ENCODE peak calls at places on chromosomes 16 and 17, in six cellular contexts. A is HepG2, B is SK-N-SH, J is H1, M is K562, L is GM12878. C is an unnamed sample.

GRCh38 chr17:8441690-8442089 is 6.0 kb downstream of the NDEL1 start:
- DNase-seq in L (no peak), J (no peak), A (no peak), B (no peak), M (no peak), C (no peak)

GRCh38 chr16:89572042-89572441 is 3.5 kb upstream of the CPNE7 start:
- DNase-seq in A (no peak), M (no peak), L (no peak), B (no peak), J (no peak), C (no peak)

GRCh38 chr17:17751489-17751995 is 70.3 kb downstream of the RAI1 start:
- DNase-seq in A (no peak), M (peak), J (no peak), L (no peak), B (no peak), C (no peak)

GRCh38 chr17:320139-320538 is 32.5 kb downstream of the RPH3AL start:
- DNase-seq in L (no peak), M (no peak), A (no peak), B (no peak), J (no peak), C (no peak)

GRCh38 chr16:1003551-1004347 is 22.2 kb downstream of the SOX8 start:
- DNase-seq in L (no peak), B (no peak), M (no peak), A (no peak), J (no peak), C (no peak)

GRCh38 chr16:22034503-22034902 is 26.6 kb downstream of the MOSMO start:
- DNase-seq in L (no peak), J (no peak), B (no peak), A (no peak), M (no peak), C (no peak)

GRCh38 chr17:81039854-81040758 is 5.2 kb downstream of the BAIAP2 start:
- DNase-seq in L (no peak), M (peak), A (no peak), B (no peak), J (no peak), C (peak)

GRCh38 chr16:474420-475122 is 49.1 kb downstream of the RAB11FIP3 start:
- DNase-seq in B (no peak), J (no peak), L (no peak), A (peak), M (no peak), C (no peak)

GRCh38 chr17:37710344-37710886 is 34.4 kb downstream of the HNF1B start:
- DNase-seq in B (peak), M (peak), L (no peak), J (peak), A (peak), C (peak)

GRCh38 chr17:39663688-39664580 is 1.2 kb upstream of the TCAP start:
- DNase-seq in J (no peak), B (no peak), M (peak), A (peak), L (no peak), C (peak)

GRCh38 chr16:72848759-72849664 is 198.9 kb downstream of the ZFHX3 start:
- DNase-seq in M (peak), A (no peak), L (no peak), J (no peak), B (peak), C (peak)

GRCh38 chr17:6800422-6801027 is 24.5 kb downstream of the FBXO39 start:
- DNase-seq in B (no peak), M (no peak), J (no peak), A (no peak), L (no peak), C (no peak)

GRCh38 chr17:75689441-75689873 is 22.3 kb downstream of the SAP30BP start:
- DNase-seq in J (no peak), A (no peak), L (peak), B (no peak), M (no peak), C (no peak)

GRCh38 chr16:12323007-12323699 is 346.6 kb downstream of the SNX29 start:
- DNase-seq in A (no peak), J (no peak), M (no peak), B (no peak), L (peak), C (no peak)

GRCh38 chr16:3242709-3243108 is 7.8 kb upstream of the ZNF200 start:
- DNase-seq in B (no peak), L (no peak), A (no peak), J (no peak), M (no peak), C (no peak)

GRCh38 chr17:80409626-80410025 is 5.3 kb upstream of the ENDOV start:
- DNase-seq in J (no peak), M (no peak), L (no peak), A (no peak), B (no peak), C (no peak)

GRCh38 chr16:28130099-28131088 is 66.9 kb upstream of the GSG1L start:
- DNase-seq in J (no peak), L (no peak), B (no peak), A (no peak), M (no peak), C (no peak)

GRCh38 chr16:2609827-2610470 is 72.1 kb downstream of the PDPK1 start:
- DNase-seq in J (no peak), M (no peak), A (no peak), B (no peak), L (no peak), C (no peak)

GRCh38 chr17:47791025-47791424 is 30.6 kb downstream of the OSBPL7 start:
- DNase-seq in J (no peak), A (no peak), L (no peak), M (no peak), B (no peak), C (no peak)

GRCh38 chr16:2858245-2859025 is 465 bp upstream of the PRSS22 start:
- DNase-seq in A (no peak), B (peak), L (no peak), J (no peak), M (no peak), C (no peak)

GRCh38 chr16:84739349-84740124 is 39.7 kb downstream of the USP10 start:
- DNase-seq in L (no peak), M (no peak), B (no peak), J (no peak), A (peak), C (no peak)

GRCh38 chr17:9928601-9929341 is 23.7 kb upstream of the RCVRN start:
- DNase-seq in B (peak), J (peak), L (no peak), M (peak), A (peak), C (peak)

GRCh38 chr17:68693466-68693865 is 92.3 kb upstream of the FAM20A start:
- DNase-seq in A (no peak), M (no peak), B (no peak), L (no peak), J (no peak), C (no peak)

GRCh38 chr17:17940451-17940911 is 31.7 kb downstream of the TOM1L2 start:
- DNase-seq in J (no peak), B (peak), A (no peak), L (no peak), M (no peak), C (no peak)

GRCh38 chr16:11361751-11362742 is 16.8 kb downstream of the RMI2 start:
- DNase-seq in A (no peak), B (no peak), J (no peak), M (no peak), L (peak), C (no peak)

DNA sequence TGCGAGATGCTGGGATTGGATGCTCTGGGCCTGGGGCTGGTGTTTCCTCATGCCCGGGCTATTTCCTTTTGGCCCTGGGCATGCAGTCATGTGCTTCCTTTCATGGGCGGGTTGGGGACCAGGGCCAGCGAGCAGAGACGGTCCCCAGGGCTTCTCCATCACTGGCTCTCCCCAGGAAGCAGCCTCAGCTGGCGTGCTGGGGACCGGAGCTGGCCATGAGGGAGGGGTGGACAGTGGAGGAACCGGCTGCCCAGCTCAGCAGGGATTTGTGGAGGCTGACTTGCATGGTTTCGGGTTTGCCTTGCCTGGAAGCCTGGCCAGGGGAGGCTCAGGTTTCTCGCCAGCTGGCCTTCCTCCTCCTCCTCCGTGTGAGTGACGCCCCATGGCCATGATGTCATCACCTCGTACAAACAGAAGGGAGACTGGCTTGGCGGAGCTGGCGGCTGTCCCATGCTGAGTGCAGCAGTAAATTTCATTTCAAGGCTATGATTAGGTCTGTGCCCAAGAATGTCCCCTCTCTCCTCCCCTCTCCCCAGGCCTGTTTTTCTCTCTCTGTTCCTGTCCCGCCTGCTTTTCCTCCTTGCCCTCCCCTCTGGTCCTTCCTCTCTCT is 8.9 kb upstream of the TIMP2 start:
- DNase-seq in B (peak), A (peak), J (no peak), M (no peak), L (no peak), C (peak)
- TF ChIP-seq MAX in B (peak), A (no peak), J (no peak), M (no peak), L (no peak), C (peak)

DNA sequence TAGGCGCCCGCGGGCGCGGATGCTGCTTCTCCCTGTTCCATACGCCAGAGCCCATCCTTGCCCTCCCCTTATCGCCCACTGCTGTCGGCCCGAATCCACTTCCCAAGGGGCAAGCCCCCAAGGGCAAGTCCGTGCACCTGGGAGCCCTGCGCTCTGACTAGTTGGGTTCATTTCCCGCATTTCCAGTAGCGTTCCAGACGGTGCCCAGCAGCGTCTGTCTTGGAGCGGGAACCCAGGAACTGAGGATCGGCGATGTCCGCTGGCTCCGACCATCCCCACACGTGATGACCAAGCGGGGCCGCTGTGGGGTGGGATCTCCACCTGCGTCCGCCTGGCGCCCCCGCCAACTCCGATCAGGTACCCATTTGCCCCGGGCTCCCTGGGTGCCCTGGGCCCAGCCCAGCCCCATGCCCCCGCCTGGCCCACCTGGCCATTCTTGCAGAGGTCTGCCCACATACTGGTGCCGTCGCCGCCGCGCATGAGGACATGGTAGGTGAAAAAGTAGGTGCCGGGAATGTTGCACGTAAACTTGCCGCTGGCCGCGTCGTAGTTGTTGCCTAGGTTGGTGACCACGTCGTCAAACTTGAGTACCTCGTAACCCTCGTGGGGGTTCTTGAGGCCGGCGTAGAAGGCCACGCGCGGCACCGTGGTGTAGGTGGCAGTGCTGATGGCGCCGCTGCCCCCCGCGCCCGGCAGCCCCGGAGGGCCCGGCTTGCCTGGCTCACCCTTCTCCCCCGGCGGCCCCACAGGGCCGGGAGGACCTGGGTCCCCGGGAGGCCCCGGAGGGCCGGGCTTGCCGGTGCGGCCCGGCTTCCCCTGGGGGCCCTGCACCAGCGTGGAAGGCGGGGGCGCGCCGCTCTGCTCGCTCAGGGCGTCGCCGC is 837 bp downstream of the C1QL1 start:
- DNase-seq in A (no peak), M (no peak), B (peak), L (no peak), J (no peak), C (no peak)
- TF ChIP-seq CHD2 in A (no peak), M (no peak), B (no peak), L (no peak), J (no peak), C (no peak)

DNA sequence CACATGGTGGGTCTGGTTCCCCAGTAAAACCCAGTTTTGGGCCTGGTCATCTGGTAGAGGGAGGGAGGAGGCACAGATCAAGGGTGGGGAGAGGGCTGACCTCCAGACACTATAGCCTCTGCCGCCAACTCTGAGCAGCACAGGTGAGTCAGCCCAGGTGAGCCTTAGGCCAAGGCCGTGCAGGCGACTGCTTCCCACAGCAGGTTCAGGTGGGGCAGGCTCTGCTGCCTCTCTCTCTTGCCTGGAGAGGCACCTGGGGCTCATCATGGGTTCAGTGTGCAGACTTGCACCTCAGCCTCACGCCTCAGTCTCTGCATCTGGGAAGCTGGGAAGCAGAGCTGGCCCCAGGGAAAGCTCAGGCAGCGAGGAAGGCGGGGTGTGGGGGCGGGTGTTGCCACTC is 37.8 kb upstream of the IL34 start:
- DNase-seq in L (no peak), J (no peak), B (no peak), M (no peak), A (no peak), C (no peak)
- TF ChIP-seq MAX in L (no peak), J (no peak), B (no peak), M (no peak), A (no peak), C (no peak)

GRCh38 chr17:82924214-82924613 is 84.4 kb upstream of the ZNF750 start:
- DNase-seq in L (no peak), J (no peak), M (no peak), A (no peak), B (no peak), C (no peak)

GRCh38 chr17:82922646-82923045 is 82.8 kb upstream of the ZNF750 start:
- DNase-seq in M (no peak), J (no peak), L (no peak), A (no peak), B (no peak), C (no peak)

GRCh38 chr17:82924812-82925211 is 85.0 kb upstream of the ZNF750 start:
- DNase-seq in M (no peak), B (no peak), L (no peak), A (peak), J (no peak), C (no peak)

GRCh38 chr17:82925336-82925735 is 85.5 kb upstream of the ZNF750 start:
- DNase-seq in B (no peak), M (no peak), L (no peak), J (no peak), A (no peak), C (no peak)

DNA sequence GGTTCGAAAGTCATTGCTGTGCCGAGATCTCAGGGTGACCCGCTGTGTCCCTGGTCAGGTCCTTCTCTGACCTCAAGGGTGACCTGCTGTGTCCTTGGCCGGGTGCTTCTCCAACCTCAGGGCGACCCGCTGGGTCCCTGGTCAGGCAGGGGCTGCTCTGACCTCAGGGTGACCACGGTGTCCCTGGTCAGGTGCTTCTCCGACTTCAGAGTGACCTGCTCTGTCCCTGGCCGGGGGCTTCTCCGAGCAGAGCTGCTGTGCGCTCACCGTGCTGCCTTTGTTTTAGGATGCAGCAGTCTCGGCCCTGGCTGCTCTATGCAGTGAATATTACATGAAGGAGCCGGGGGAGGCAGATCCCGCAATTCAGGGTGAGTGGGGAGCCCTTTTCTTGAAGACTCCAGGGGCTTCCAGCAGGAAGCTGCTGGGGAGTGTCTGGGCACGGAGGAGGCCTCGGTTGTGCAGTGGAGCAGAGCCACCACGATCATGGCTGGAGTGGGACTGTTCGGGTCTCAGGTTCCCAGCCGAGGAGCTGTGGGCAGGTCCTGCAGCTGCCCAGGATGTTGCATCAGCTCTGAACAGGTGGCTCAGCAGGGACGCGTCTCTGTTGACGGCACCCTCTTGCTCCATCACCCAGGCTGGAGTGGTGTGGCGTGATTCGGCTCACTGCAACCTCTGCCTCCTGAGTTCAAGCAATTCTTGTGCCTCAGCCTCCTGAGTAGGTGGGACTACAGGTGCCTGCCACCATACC is 83.7 kb upstream of the ZNF750 start:
- DNase-seq in L (no peak), J (no peak), A (no peak), M (no peak), B (no peak), C (no peak)
- TF ChIP-seq CHD2 in L (no peak), J (no peak), A (no peak), M (no peak), B (no peak), C (no peak)

DNA sequence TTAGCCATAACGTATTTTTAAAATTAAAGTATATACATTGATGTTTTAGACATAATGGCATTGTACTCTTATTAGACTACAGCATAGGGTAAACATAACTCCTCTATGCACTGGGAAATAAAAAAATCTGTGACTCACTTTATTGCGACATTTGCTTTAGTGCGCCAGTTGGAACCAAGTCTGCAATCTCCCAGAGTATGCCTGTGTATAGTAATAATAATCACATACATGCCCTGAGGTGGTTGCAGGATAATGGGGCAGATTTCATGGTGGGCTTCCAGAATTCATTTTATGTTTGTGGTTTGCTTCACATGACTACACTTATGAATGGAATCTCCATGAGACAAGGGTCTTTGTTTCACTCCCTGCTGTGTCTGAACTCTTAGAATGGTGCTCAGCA is 66.9 kb upstream of the N4BP1 start:
- DNase-seq in M (no peak), B (no peak), L (no peak), J (no peak), A (no peak), C (no peak)
- TF ChIP-seq MAX in M (no peak), B (no peak), L (no peak), J (no peak), A (no peak), C (no peak)

GRCh38 chr17:45745843-45746494 is 38.2 kb upstream of the CRHR1 start:
- DNase-seq in A (no peak), B (no peak), L (no peak), J (no peak), M (no peak), C (no peak)
- TF ChIP-seq CHD2 in A (no peak), B (no peak), L (no peak), J (no peak), M (no peak), C (no peak)

DNA sequence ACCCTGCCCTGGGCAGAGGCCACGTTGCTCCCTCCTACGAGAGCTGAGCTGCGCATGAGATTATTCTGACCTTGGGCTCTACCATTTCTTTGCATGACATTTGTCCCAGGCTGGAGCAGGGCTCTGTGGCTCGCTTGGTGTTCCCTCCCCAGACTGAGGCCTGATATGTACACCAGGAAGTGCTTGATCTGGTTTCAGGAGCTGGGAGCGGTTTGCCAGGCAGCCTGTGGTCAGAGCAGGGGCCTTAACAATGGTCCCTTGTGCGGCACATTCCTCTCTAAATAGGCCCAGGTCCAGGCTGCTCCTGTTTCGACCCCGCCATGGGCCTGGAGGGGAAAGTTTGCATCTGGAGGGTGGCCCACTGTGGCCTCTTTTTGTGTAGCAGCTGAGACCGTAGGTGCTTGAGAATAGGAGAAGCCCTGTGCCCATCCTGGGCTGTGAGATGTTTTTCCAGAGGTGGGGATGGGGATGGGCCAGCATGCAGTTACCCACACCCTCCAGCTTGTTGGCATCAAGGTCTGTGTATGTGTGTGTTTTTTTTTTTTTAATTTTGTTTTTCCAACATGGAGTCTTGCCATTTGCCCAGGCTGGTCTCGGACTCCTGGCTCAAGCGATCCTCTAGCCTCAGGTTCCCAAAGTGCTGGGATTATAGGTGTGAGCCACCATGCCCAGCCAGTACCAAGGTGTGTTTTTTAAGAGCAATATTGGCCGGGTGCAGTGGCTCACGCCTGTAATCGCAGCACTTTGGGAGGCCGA is 253.9 kb downstream of the SEC14L1 start:
- DNase-seq in J (no peak), B (no peak), M (no peak), A (peak), L (no peak), C (no peak)
- TF ChIP-seq MAX in J (no peak), B (no peak), M (no peak), A (peak), L (no peak), C (no peak)

C was measured in A549.